ENCODE peak calls at places on chromosomes 1 and 21, in four cellular contexts. U, Y, X and L are unnamed samples.

GRCh38 chr1:77319036-77319705 is 37.4 kb downstream of the AK5 start:
- DNase-seq in X (no peak), Y (no peak), U (no peak), L (no peak)

GRCh38 chr1:167669209-167670139 is 39.4 kb downstream of the RCSD1 start:
- DNase-seq in Y (no peak), X (no peak), U (no peak), L (no peak)

GRCh38 chr1:212291505-212292134 is 6.4 kb downstream of the PPP2R5A start:
- DNase-seq in U (no peak), Y (no peak), X (peak; percentile 72), L (no peak)

GRCh38 chr1:101008229-101008628 is 17.4 kb downstream of the DPH5 start:
- DNase-seq in U (no peak), X (no peak), Y (no peak), L (no peak)

GRCh38 chr1:4924356-4924755 is 269.9 kb downstream of the AJAP1 start:
- DNase-seq in Y (peak; percentile 77), X (no peak), U (no peak), L (no peak)

GRCh38 chr1:4796999-4797375 is 142.6 kb downstream of the AJAP1 start:
- DNase-seq in Y (no peak), X (no peak), U (no peak), L (no peak)

GRCh38 chr1:20071416-20071815 is 1.4 kb downstream of the PLA2G5 start:
- DNase-seq in Y (no peak), X (no peak), U (no peak), L (no peak)

GRCh38 chr1:108877324-108877812 is 583 bp downstream of the GPSM2 start:
- DNase-seq in U (peak; percentile 37), X (peak; percentile 44), Y (peak; percentile 10), L (peak; percentile 21)

GRCh38 chr1:224641030-224641429 is 24.9 kb downstream of the CNIH3 start:
- DNase-seq in U (no peak), X (peak; percentile 19), Y (peak; percentile 68), L (no peak)

GRCh38 chr1:93238425-93238824 is 57.9 kb downstream of the CCDC18 start:
- DNase-seq in X (no peak), U (no peak), Y (no peak), L (no peak)

GRCh38 chr1:45033356-45033755 is 21.3 kb downstream of the UROD start:
- DNase-seq in Y (no peak), X (no peak), U (no peak), L (no peak)

GRCh38 chr1:86582161-86582560 is 35.3 kb downstream of the CLCA4 start:
- DNase-seq in Y (peak; percentile 5), U (no peak), X (no peak), L (no peak)

GRCh38 chr1:205783904-205784303 is 8.6 kb upstream of the RAB29 start:
- DNase-seq in U (no peak), X (no peak), Y (no peak), L (no peak)

GRCh38 chr21:46448108-46448507 is 10.6 kb upstream of the DIP2A start:
- DNase-seq in Y (no peak), U (no peak), X (no peak), L (no peak)

GRCh38 chr1:33176362-33176850 is 5.4 kb downstream of the TRIM62 start:
- DNase-seq in X (no peak), Y (no peak), U (no peak), L (peak; percentile 97)

GRCh38 chr1:62076286-62076685 is 118.4 kb upstream of the L1TD1 start:
- DNase-seq in X (peak; percentile 93), Y (no peak), U (no peak), L (no peak)